ENCODE peak calls at places on chromosomes 2 and 18, in four cellular contexts. One of them, this sample, is unnamed.

GRCh38 chr2:25740810-25741381 is 67.5 kb upstream of the DTNB start:
- DNase-seq in psoas muscle: no peak
- DNase-seq in Daoy: peak; percentile 18
- DNase-seq in activated T-cell treated with anti-CD3 and anti-CD28 coated beads for 1 hour: no peak
- DNase-seq in this sample: no peak

GRCh38 chr2:68739261-68740183 is 4.9 kb downstream of the ARHGAP25 start:
- DNase-seq in psoas muscle: no peak
- DNase-seq in Daoy: no peak
- DNase-seq in activated T-cell treated with anti-CD3 and anti-CD28 coated beads for 1 hour: no peak
- DNase-seq in this sample: no peak

GRCh38 chr2:240840435-240841060 is 20.5 kb upstream of the KIF1A start:
- DNase-seq in Daoy: peak; percentile 64
- DNase-seq in activated T-cell treated with anti-CD3 and anti-CD28 coated beads for 1 hour: no peak
- DNase-seq in psoas muscle: no peak
- DNase-seq in this sample: peak; percentile 70

GRCh38 chr2:165874445-165875039 is 79.0 kb downstream of the TTC21B start:
- DNase-seq in Daoy: peak; percentile 17
- DNase-seq in activated T-cell treated with anti-CD3 and anti-CD28 coated beads for 1 hour: no peak
- DNase-seq in psoas muscle: no peak
- DNase-seq in this sample: no peak

GRCh38 chr2:113211226-113212105 is 37.7 kb downstream of the PSD4 start:
- DNase-seq in activated T-cell treated with anti-CD3 and anti-CD28 coated beads for 1 hour: no peak
- DNase-seq in psoas muscle: no peak
- DNase-seq in Daoy: peak; percentile 77
- DNase-seq in this sample: no peak

GRCh38 chr2:1414121-1414520 is 858 bp downstream of the TPO start:
- DNase-seq in Daoy: no peak
- DNase-seq in activated T-cell treated with anti-CD3 and anti-CD28 coated beads for 1 hour: no peak
- DNase-seq in psoas muscle: no peak
- DNase-seq in this sample: no peak

GRCh38 chr18:49206717-49207116 is 253.7 kb downstream of the DYM start:
- DNase-seq in psoas muscle: no peak
- DNase-seq in Daoy: peak; percentile 14
- DNase-seq in activated T-cell treated with anti-CD3 and anti-CD28 coated beads for 1 hour: no peak
- DNase-seq in this sample: no peak

GRCh38 chr2:159125858-159126257 is 157.4 kb downstream of the TANC1 start:
- DNase-seq in psoas muscle: no peak
- DNase-seq in Daoy: no peak
- DNase-seq in activated T-cell treated with anti-CD3 and anti-CD28 coated beads for 1 hour: no peak
- DNase-seq in this sample: no peak

GRCh38 chr2:64467463-64467843 is 13.5 kb downstream of the LGALSL start:
- DNase-seq in activated T-cell treated with anti-CD3 and anti-CD28 coated beads for 1 hour: no peak
- DNase-seq in Daoy: no peak
- DNase-seq in psoas muscle: no peak
- DNase-seq in this sample: no peak

GRCh38 chr2:10079931-10080535 is at the start of gene CYS1:
- DNase-seq in psoas muscle: no peak
- DNase-seq in Daoy: peak; percentile 61
- DNase-seq in activated T-cell treated with anti-CD3 and anti-CD28 coated beads for 1 hour: no peak
- DNase-seq in this sample: peak; percentile 51

GRCh38 chr2:162591403-162592083 is 247.0 kb downstream of the KCNH7 start:
- DNase-seq in activated T-cell treated with anti-CD3 and anti-CD28 coated beads for 1 hour: no peak
- DNase-seq in psoas muscle: no peak
- DNase-seq in Daoy: peak; percentile 8
- DNase-seq in this sample: no peak

GRCh38 chr18:45014047-45014501 is 333.4 kb downstream of the SETBP1 start:
- DNase-seq in activated T-cell treated with anti-CD3 and anti-CD28 coated beads for 1 hour: no peak
- DNase-seq in psoas muscle: no peak
- DNase-seq in Daoy: peak; percentile 81
- DNase-seq in this sample: no peak

GRCh38 chr18:24763765-24764548 is 303.5 kb downstream of the HRH4 start:
- DNase-seq in Daoy: peak; percentile 32
- DNase-seq in psoas muscle: no peak
- DNase-seq in activated T-cell treated with anti-CD3 and anti-CD28 coated beads for 1 hour: no peak
- DNase-seq in this sample: no peak

GRCh38 chr2:26696352-26696816 is 3.9 kb downstream of the KCNK3 start:
- DNase-seq in Daoy: peak; percentile 97
- DNase-seq in psoas muscle: no peak
- DNase-seq in activated T-cell treated with anti-CD3 and anti-CD28 coated beads for 1 hour: no peak
- DNase-seq in this sample: peak; percentile 90

This sample was measured in pancreas.